ENCODE peak calls at places on chromosomes 5 and 9, in seven cellular contexts. One of them, this sample, is unnamed.

GRCh38 chr5:59259238-59259637 is 634.3 kb downstream of the PDE4D start:
- DNase-seq in RKO: no peak
- DNase-seq in RWPE2: no peak
- DNase-seq in NCI-H2171: no peak
- DNase-seq in WTC11: no peak
- DNase-seq in skeletal muscle cell: no peak
- DNase-seq in stromal cell of bone marrow: no peak
- DNase-seq in this sample: no peak

GRCh38 chr5:169374761-169375160 is 73.8 kb upstream of the SLIT3 start:
- DNase-seq in RKO: no peak
- DNase-seq in RWPE2: no peak
- DNase-seq in NCI-H2171: peak; percentile 49
- DNase-seq in WTC11: no peak
- DNase-seq in skeletal muscle cell: no peak
- DNase-seq in stromal cell of bone marrow: no peak
- DNase-seq in this sample: no peak

GRCh38 chr5:102853680-102854079 is 98.6 kb downstream of the PAM start:
- DNase-seq in RKO: no peak
- DNase-seq in RWPE2: no peak
- DNase-seq in NCI-H2171: no peak
- DNase-seq in WTC11: no peak
- DNase-seq in skeletal muscle cell: no peak
- DNase-seq in stromal cell of bone marrow: no peak
- DNase-seq in this sample: no peak

GRCh38 chr5:56814361-56814962 is 887 bp upstream of the MAP3K1 start:
- DNase-seq in RKO: no peak
- DNase-seq in RWPE2: no peak
- DNase-seq in NCI-H2171: no peak
- DNase-seq in WTC11: peak; percentile 62
- DNase-seq in skeletal muscle cell: no peak
- DNase-seq in stromal cell of bone marrow: no peak
- DNase-seq in this sample: no peak

GRCh38 chr5:116480894-116481510 is 93.6 kb downstream of the SEMA6A start:
- DNase-seq in RKO: no peak
- DNase-seq in RWPE2: no peak
- DNase-seq in NCI-H2171: no peak
- DNase-seq in WTC11: no peak
- DNase-seq in skeletal muscle cell: no peak
- DNase-seq in stromal cell of bone marrow: no peak
- DNase-seq in this sample: no peak

GRCh38 chr9:129640086-129640870 is 1.7 kb downstream of the ASB6 start:
- DNase-seq in RKO: no peak
- DNase-seq in RWPE2: no peak
- DNase-seq in NCI-H2171: peak; percentile 69
- DNase-seq in WTC11: no peak
- DNase-seq in skeletal muscle cell: no peak
- DNase-seq in stromal cell of bone marrow: no peak
- DNase-seq in this sample: no peak

GRCh38 chr5:179267671-179268071 is 77.6 kb downstream of the ADAMTS2 start:
- DNase-seq in RKO: no peak
- DNase-seq in RWPE2: peak; percentile 55
- DNase-seq in NCI-H2171: no peak
- DNase-seq in WTC11: no peak
- DNase-seq in skeletal muscle cell: no peak
- DNase-seq in stromal cell of bone marrow: no peak
- DNase-seq in this sample: no peak

GRCh38 chr5:143019614-143020515 is 249.7 kb downstream of the ARHGAP26 start:
- DNase-seq in RKO: no peak
- DNase-seq in RWPE2: no peak
- DNase-seq in NCI-H2171: peak; percentile 80
- DNase-seq in WTC11: no peak
- DNase-seq in skeletal muscle cell: no peak
- DNase-seq in stromal cell of bone marrow: no peak
- DNase-seq in this sample: no peak

GRCh38 chr9:129414377-129415021 is 206.4 kb downstream of the C9orf50 start:
- DNase-seq in RKO: peak; percentile 42
- DNase-seq in RWPE2: no peak
- DNase-seq in NCI-H2171: no peak
- DNase-seq in WTC11: no peak
- DNase-seq in skeletal muscle cell: no peak
- DNase-seq in stromal cell of bone marrow: no peak
- DNase-seq in this sample: no peak

GRCh38 chr9:91195372-91196012 is 166.2 kb downstream of the AUH start:
- DNase-seq in RKO: no peak
- DNase-seq in RWPE2: no peak
- DNase-seq in NCI-H2171: no peak
- DNase-seq in WTC11: no peak
- DNase-seq in skeletal muscle cell: no peak
- DNase-seq in stromal cell of bone marrow: no peak
- DNase-seq in this sample: no peak

GRCh38 chr9:77933976-77934375 is 97.6 kb downstream of the GNAQ start:
- DNase-seq in RKO: no peak
- DNase-seq in RWPE2: no peak
- DNase-seq in NCI-H2171: no peak
- DNase-seq in WTC11: no peak
- DNase-seq in skeletal muscle cell: no peak
- DNase-seq in stromal cell of bone marrow: no peak
- DNase-seq in this sample: no peak

GRCh38 chr5:53200309-53200708 is 90.8 kb upstream of the MOCS2 start:
- DNase-seq in RKO: no peak
- DNase-seq in RWPE2: no peak
- DNase-seq in NCI-H2171: no peak
- DNase-seq in WTC11: no peak
- DNase-seq in skeletal muscle cell: no peak
- DNase-seq in stromal cell of bone marrow: no peak
- DNase-seq in this sample: no peak

GRCh38 chr5:134567651-134568338 is 42.3 kb downstream of the JADE2 start:
- DNase-seq in RKO: peak; percentile 40
- DNase-seq in RWPE2: no peak
- DNase-seq in NCI-H2171: no peak
- DNase-seq in WTC11: no peak
- DNase-seq in skeletal muscle cell: no peak
- DNase-seq in stromal cell of bone marrow: peak; percentile 78
- DNase-seq in this sample: no peak

GRCh38 chr5:149206524-149207141 is 65.0 kb upstream of the AFAP1L1 start:
- DNase-seq in RKO: no peak
- DNase-seq in RWPE2: no peak
- DNase-seq in NCI-H2171: no peak
- DNase-seq in WTC11: no peak
- DNase-seq in skeletal muscle cell: no peak
- DNase-seq in stromal cell of bone marrow: no peak
- DNase-seq in this sample: no peak

GRCh38 chr9:123127512-123128075 is 94.1 kb downstream of the GPR21 start:
- DNase-seq in RKO: no peak
- DNase-seq in RWPE2: no peak
- DNase-seq in NCI-H2171: no peak
- DNase-seq in WTC11: no peak
- DNase-seq in skeletal muscle cell: no peak
- DNase-seq in stromal cell of bone marrow: no peak
- DNase-seq in this sample: no peak

GRCh38 chr5:39494099-39494498 is 69.3 kb upstream of the DAB2 start:
- DNase-seq in RKO: no peak
- DNase-seq in RWPE2: no peak
- DNase-seq in NCI-H2171: no peak
- DNase-seq in WTC11: no peak
- DNase-seq in skeletal muscle cell: no peak
- DNase-seq in stromal cell of bone marrow: peak; percentile 76
- DNase-seq in this sample: no peak

GRCh38 chr5:146188358-146188757 is 5.9 kb upstream of the LARS1 start:
- DNase-seq in RKO: peak; percentile 91
- DNase-seq in RWPE2: no peak
- DNase-seq in NCI-H2171: no peak
- DNase-seq in WTC11: no peak
- DNase-seq in skeletal muscle cell: no peak
- DNase-seq in stromal cell of bone marrow: no peak
- DNase-seq in this sample: no peak

GRCh38 chr9:120358877-120359276 is 221.1 kb downstream of the CDK5RAP2 start:
- DNase-seq in RKO: no peak
- DNase-seq in RWPE2: no peak
- DNase-seq in NCI-H2171: no peak
- DNase-seq in WTC11: no peak
- DNase-seq in skeletal muscle cell: no peak
- DNase-seq in stromal cell of bone marrow: no peak
- DNase-seq in this sample: no peak

GRCh38 chr9:102054811-102055210 is 316.4 kb upstream of the GRIN3A start:
- DNase-seq in RKO: no peak
- DNase-seq in RWPE2: no peak
- DNase-seq in NCI-H2171: no peak
- DNase-seq in WTC11: no peak
- DNase-seq in skeletal muscle cell: no peak
- DNase-seq in stromal cell of bone marrow: no peak
- DNase-seq in this sample: no peak

GRCh38 chr5:58022055-58022454 is 437.8 kb downstream of the PLK2 start:
- DNase-seq in RKO: no peak
- DNase-seq in RWPE2: no peak
- DNase-seq in NCI-H2171: no peak
- DNase-seq in WTC11: no peak
- DNase-seq in skeletal muscle cell: no peak
- DNase-seq in stromal cell of bone marrow: no peak
- DNase-seq in this sample: no peak

GRCh38 chr5:155978805-155979204 is 348.2 kb upstream of the SGCD start:
- DNase-seq in RKO: no peak
- DNase-seq in RWPE2: no peak
- DNase-seq in NCI-H2171: peak; percentile 36
- DNase-seq in WTC11: no peak
- DNase-seq in skeletal muscle cell: no peak
- DNase-seq in stromal cell of bone marrow: no peak
- DNase-seq in this sample: no peak

GRCh38 chr9:6014668-6015270 is 655 bp downstream of the RANBP6 start:
- DNase-seq in RKO: peak; percentile 91
- DNase-seq in RWPE2: no peak
- DNase-seq in NCI-H2171: no peak
- DNase-seq in WTC11: no peak
- DNase-seq in skeletal muscle cell: peak; percentile 13
- DNase-seq in stromal cell of bone marrow: no peak
- DNase-seq in this sample: no peak

GRCh38 chr9:64773491-64773931 is 511.5 kb downstream of the FOXD4L5 start:
- DNase-seq in RKO: no peak
- DNase-seq in RWPE2: peak; percentile 1
- DNase-seq in NCI-H2171: no peak
- DNase-seq in WTC11: no peak
- DNase-seq in skeletal muscle cell: no peak
- DNase-seq in stromal cell of bone marrow: no peak
- DNase-seq in this sample: no peak

This sample was measured in cerebellar nuclear complex.